ENCODE peak calls at places on chromosomes 7 and 10, in four cellular contexts. T is SK-N-SH, O is H1, W is GM12878. S is an unnamed sample.

GRCh38 chr7:24877790-24878311 is 102.1 kb downstream of the OSBPL3 start:
- DNase-seq in T (no peak), O (no peak), W (peak; percentile 62), S (no peak)

GRCh38 chr7:131948434-131949053 is 392.1 kb upstream of the PODXL start:
- DNase-seq in T (no peak), O (no peak), W (no peak), S (peak; percentile 13)

GRCh38 chr10:25492040-25492439 is 317.2 kb downstream of the GPR158 start:
- DNase-seq in T (no peak), O (no peak), W (no peak), S (no peak)

GRCh38 chr7:75649462-75649861 is 89.3 kb downstream of the HIP1 start:
- DNase-seq in T (no peak), O (peak; percentile 52), W (no peak), S (no peak)

GRCh38 chr7:69162931-69163330 is 435.3 kb upstream of the AUTS2 start:
- DNase-seq in T (no peak), O (no peak), W (no peak), S (no peak)

GRCh38 chr10:104123397-104123796 is 1.4 kb downstream of the SFR1 start:
- DNase-seq in T (peak; percentile 4), O (no peak), W (no peak), S (no peak)

GRCh38 chr10:110442746-110443145 is 55.0 kb upstream of the DUSP5 start:
- DNase-seq in T (no peak), O (no peak), W (no peak), S (no peak)

GRCh38 chr7:4021413-4021812 is 660.7 kb upstream of the FOXK1 start:
- DNase-seq in T (no peak), O (no peak), W (no peak), S (no peak)

GRCh38 chr10:79324032-79324695 is 23.1 kb upstream of the PPIF start:
- DNase-seq in T (no peak), O (no peak), W (no peak), S (no peak)

GRCh38 chr10:62794306-62794705 is 10.2 kb upstream of the ADO start:
- DNase-seq in T (no peak), O (no peak), W (no peak), S (no peak)

GRCh38 chr10:62792261-62792660 is 12.3 kb upstream of the ADO start:
- DNase-seq in T (no peak), O (no peak), W (no peak), S (no peak)

GRCh38 chr10:62795093-62795492 is 9.4 kb upstream of the ADO start:
- DNase-seq in T (no peak), O (no peak), W (no peak), S (no peak)

GRCh38 chr10:62790571-62790970 is 13.9 kb upstream of the ADO start:
- DNase-seq in T (no peak), O (no peak), W (no peak), S (no peak)

DNA sequence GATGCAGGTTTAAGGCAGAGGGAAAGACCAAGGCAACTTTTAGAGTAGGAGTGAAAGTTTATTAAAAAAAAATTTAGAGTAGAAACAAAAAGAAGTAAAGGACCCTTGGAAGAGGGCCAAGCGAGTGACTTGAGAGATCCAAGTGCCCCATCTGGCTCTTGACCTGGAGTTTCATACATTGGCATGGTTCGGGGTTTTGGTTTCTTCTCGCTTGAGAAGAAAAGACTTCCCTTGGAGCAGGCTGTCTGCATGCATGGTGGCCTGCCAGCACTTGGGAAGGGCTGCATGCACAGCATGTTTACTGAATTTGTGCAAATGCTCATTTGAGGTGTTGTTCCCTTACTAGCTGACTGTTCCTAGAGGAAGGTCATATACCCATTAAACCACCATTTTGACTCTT is 8.8 kb upstream of the ADO start:
- DNase-seq in T (no peak), O (no peak), W (no peak), S (no peak)
- TF ChIP-seq SIN3A in T (no peak), O (no peak), W (no peak), S (no peak)

DNA sequence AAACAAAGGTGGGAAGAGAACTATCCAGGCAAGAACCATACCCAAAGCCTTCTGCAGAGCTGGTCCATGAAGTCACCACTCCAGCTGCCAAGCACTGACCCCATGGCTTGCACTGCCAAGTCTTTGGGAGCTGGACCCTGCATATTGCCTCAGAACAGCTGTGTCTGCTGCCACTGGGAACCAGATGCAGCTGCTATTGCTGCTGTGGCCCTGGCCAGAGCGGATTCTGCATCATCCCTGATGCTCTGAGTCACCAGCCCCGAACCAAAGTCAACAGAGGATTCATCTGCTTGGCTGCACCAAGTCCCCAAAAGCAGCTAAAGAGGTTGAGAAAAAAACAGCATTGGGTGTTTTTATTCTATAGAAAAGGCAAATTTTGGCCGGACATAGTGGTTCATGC is 39.2 kb upstream of the GSAP start:
- DNase-seq in T (no peak), O (no peak), W (no peak), S (peak; percentile 60)
- TF ChIP-seq TCF12 in T (peak; percentile 92), O (no peak), W (no peak), S (no peak)

GRCh38 chr7:136405931-136406777 is 429.0 kb upstream of the MTPN start:
- DNase-seq in T (peak; percentile 65), O (no peak), W (no peak), S (peak; percentile 43)
- TF ChIP-seq SIN3A in T (no peak), O (no peak), W (no peak), S (no peak)

GRCh38 chr7:73701357-73701995 is 18.0 kb downstream of the STX1A start:
- DNase-seq in T (peak; percentile 92), O (peak; percentile 92), W (no peak), S (peak; percentile 54)
- TF ChIP-seq TCF12 in T (no peak), O (no peak), W (no peak), S (no peak)

S was measured in HepG2.